ENCODE peak calls at places on chromosomes 2 and 18, in four cellular contexts. F, X, V and W are unnamed samples.

GRCh38 chr2:205188516-205189138 is 493.7 kb upstream of the NRP2 start:
- DNase-seq in V (no peak), X (no peak), F (no peak), W (no peak)

GRCh38 chr2:86500325-86500724 is 59.2 kb downstream of the KDM3A start:
- DNase-seq in V (no peak), X (no peak), F (no peak), W (no peak)

GRCh38 chr2:177714704-177715103 is 322.1 kb downstream of the AGPS start:
- DNase-seq in F (no peak), X (no peak), V (no peak), W (no peak)

GRCh38 chr2:239722760-239723448 is 302.2 kb downstream of the NDUFA10 start:
- DNase-seq in F (no peak), V (no peak), X (no peak), W (no peak)

GRCh38 chr2:168054657-168055056 is 192.7 kb downstream of the STK39 start:
- DNase-seq in V (no peak), F (no peak), X (no peak), W (no peak)

GRCh38 chr2:67883316-67884080 is 179.3 kb downstream of the C1D start:
- DNase-seq in F (no peak), X (no peak), V (no peak), W (no peak)

GRCh38 chr2:102599486-102599885 is 19.9 kb upstream of the SLC9A2 start:
- DNase-seq in X (no peak), F (no peak), V (no peak), W (no peak)

GRCh38 chr2:223247136-223247535 is 195.1 kb downstream of the KCNE4 start:
- DNase-seq in V (no peak), X (peak), F (peak), W (no peak)

GRCh38 chr18:58481321-58482180 is 147.3 kb downstream of the ALPK2 start:
- DNase-seq in V (no peak), X (no peak), F (no peak), W (no peak)

GRCh38 chr2:120239488-120240287 is 13.0 kb upstream of the RALB start:
- DNase-seq in V (no peak), X (no peak), F (peak), W (no peak)

GRCh38 chr2:120240901-120241429 is 11.7 kb upstream of the RALB start:
- DNase-seq in V (no peak), X (no peak), F (no peak), W (no peak)

GRCh38 chr2:120237491-120237902 is 14.3 kb upstream of the TMEM185B start:
- DNase-seq in X (no peak), V (no peak), F (peak), W (no peak)

GRCh38 chr2:120236791-120237190 is 13.6 kb upstream of the TMEM185B start:
- DNase-seq in F (no peak), X (no peak), V (no peak), W (no peak)

GRCh38 chr2:120238728-120239487 is 13.7 kb upstream of the RALB start:
- DNase-seq in V (no peak), F (peak), X (no peak), W (no peak)
- TF ChIP-seq SPI1 in V (no peak), F (peak), X (no peak), W (no peak)

GRCh38 chr2:118351796-118352195 is 263.5 kb downstream of the INSIG2 start:
- DNase-seq in V (no peak), F (no peak), X (no peak), W (no peak)

GRCh38 chr2:118345465-118345864 is 257.2 kb downstream of the INSIG2 start:
- DNase-seq in X (no peak), F (no peak), V (no peak), W (no peak)

GRCh38 chr2:118349365-118349764 is 261.1 kb downstream of the INSIG2 start:
- DNase-seq in V (no peak), X (no peak), F (no peak), W (no peak)

DNA sequence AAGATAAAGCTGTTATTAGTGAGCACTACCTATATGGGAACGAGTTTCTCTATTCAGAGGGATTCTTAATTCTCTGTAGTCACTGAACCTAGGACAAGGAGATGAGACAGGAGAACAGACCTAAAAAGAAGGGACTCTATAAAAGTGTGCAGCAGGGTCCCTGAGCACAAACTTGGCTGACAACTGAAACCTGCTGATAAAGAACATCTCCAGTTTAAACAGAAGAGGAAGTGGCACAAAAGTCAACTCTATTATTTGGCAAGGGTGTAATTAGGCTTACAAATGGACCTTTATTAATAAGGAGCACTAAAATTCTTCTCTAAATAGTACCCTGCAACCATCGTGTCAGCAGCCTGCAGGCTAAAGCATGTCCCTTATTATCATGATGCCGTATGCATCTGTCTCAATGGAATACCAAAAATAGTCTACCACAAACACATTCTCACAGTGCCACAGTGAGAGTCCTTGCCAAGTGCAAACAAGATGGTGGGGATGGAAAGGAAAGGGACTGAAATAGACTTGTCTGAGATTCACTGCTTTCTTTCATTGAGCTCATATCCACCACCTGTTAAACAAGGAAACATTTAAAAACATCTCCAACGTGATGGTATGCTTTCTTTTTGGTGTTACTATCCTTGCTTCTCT is 260.2 kb downstream of the INSIG2 start:
- DNase-seq in X (no peak), V (no peak), F (no peak), W (no peak)
- TF ChIP-seq SPI1 in X (peak), V (peak), F (peak), W (peak)

DNA sequence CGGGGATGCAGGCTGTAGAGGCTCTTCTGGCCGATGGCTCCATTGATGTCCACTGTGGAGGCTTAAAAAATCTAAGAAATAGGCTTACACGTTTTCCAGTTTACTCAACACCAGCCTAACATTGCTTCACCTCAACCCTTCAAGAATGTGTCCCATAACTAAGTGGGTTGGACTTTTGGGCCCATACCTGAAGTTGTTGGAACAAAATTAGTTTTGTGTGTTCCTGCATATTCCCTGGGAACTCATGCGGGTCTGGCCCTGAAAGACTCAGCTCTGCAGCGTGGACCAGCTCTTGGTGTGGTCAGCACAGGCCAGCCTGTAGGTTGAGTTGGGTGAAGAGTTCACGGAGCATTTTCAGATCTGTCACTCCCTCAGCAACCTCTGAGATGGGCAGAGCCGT is 38.5 kb downstream of the SH3BP4 start:
- DNase-seq in F (no peak), V (no peak), X (no peak), W (no peak)
- TF ChIP-seq SPI1 in F (no peak), V (no peak), X (no peak), W (no peak)

GRCh38 chr2:233476083-233476410 is 90.5 kb downstream of the USP40 start:
- DNase-seq in X (no peak), V (no peak), F (no peak), W (no peak)

GRCh38 chr2:233473386-233473791 is 93.2 kb downstream of the USP40 start:
- DNase-seq in X (no peak), V (no peak), F (no peak), W (no peak)

GRCh38 chr2:233471291-233472035 is 95.1 kb downstream of the USP40 start:
- DNase-seq in F (no peak), X (no peak), V (no peak), W (no peak)

GRCh38 chr2:233476651-233477547 is 89.7 kb downstream of the USP40 start:
- DNase-seq in X (no peak), V (no peak), F (no peak), W (no peak)

GRCh38 chr2:233473878-233474277 is 92.7 kb downstream of the USP40 start:
- DNase-seq in X (no peak), V (no peak), F (no peak), W (no peak)
- TF ChIP-seq SPI1 in X (no peak), V (no peak), F (no peak), W (no peak)

GRCh38 chr2:235739704-235740415 is 246.0 kb downstream of the AGAP1 start:
- DNase-seq in V (no peak), F (no peak), X (no peak), W (no peak)

GRCh38 chr2:235737396-235737795 is 243.6 kb downstream of the AGAP1 start:
- DNase-seq in V (no peak), F (no peak), X (no peak), W (no peak)

GRCh38 chr2:235737840-235738239 is 244.0 kb downstream of the AGAP1 start:
- DNase-seq in X (no peak), F (no peak), V (no peak), W (no peak)

GRCh38 chr2:235744161-235744560 is 250.3 kb downstream of the AGAP1 start:
- DNase-seq in X (no peak), F (no peak), V (no peak), W (no peak)

GRCh38 chr2:235740821-235741220 is 247.0 kb downstream of the AGAP1 start:
- DNase-seq in V (no peak), F (peak), X (no peak), W (no peak)
- TF ChIP-seq SPI1 in V (no peak), F (no peak), X (no peak), W (no peak)

GRCh38 chr2:157559890-157560289 is 68.8 kb downstream of the ACVR1C start:
- DNase-seq in V (no peak), X (no peak), F (no peak), W (no peak)

GRCh38 chr2:157559061-157559460 is 69.6 kb downstream of the ACVR1C start:
- DNase-seq in V (no peak), F (no peak), X (no peak), W (no peak)

GRCh38 chr2:157559461-157559860 is 69.2 kb downstream of the ACVR1C start:
- DNase-seq in X (no peak), F (no peak), V (no peak), W (no peak)

DNA sequence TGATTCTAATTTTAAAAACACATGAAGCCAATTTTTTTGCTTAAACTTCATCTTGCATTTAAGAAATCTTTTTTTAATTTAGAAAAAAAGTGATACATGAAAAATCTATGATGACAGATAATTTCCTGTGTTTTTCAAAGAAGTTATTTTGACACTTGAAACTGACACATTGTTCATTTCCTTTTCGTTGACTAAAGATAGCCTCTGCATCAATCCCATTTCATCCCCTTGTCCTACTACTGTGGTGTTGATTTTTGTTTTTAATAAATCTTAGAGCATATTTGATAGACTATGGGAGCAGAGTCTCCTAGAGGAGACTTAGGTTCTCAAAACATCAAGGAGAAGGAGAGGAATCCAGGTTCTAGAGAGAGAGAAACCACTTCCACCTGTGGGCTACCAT is 70.9 kb downstream of the ACVR1C start:
- DNase-seq in F (no peak), V (no peak), X (no peak), W (no peak)
- TF ChIP-seq SPI1 in F (no peak), V (no peak), X (no peak), W (no peak)

GRCh38 chr2:202030676-202031075 is 3.0 kb upstream of the FZD7 start:
- DNase-seq in V (no peak), X (no peak), F (no peak), W (no peak)

GRCh38 chr2:202033317-202034248 is at the start of gene FZD7:
- DNase-seq in F (peak), V (peak), X (peak), W (peak)

GRCh38 chr2:202034249-202035088 is 814 bp downstream of the FZD7 start:
- DNase-seq in F (peak), V (no peak), X (no peak), W (peak)

GRCh38 chr2:202031261-202031986 is 2.2 kb upstream of the FZD7 start:
- DNase-seq in X (no peak), F (no peak), V (no peak), W (no peak)

GRCh38 chr2:202032841-202033316 is 776 bp upstream of the FZD7 start:
- DNase-seq in X (no peak), F (peak), V (no peak), W (peak)
- TF ChIP-seq SPI1 in X (no peak), F (no peak), V (no peak), W (no peak)